ENCODE peak calls at places on chromosomes 12 and 14, in four cellular contexts. One of them, this sample, is unnamed.

GRCh38 chr14:92653162-92653651 is 95.2 kb downstream of the LGMN start:
- DNase-seq in psoas muscle: no peak
- DNase-seq in heart right ventricle: no peak
- DNase-seq in spleen: no peak
- DNase-seq in this sample: no peak

GRCh38 chr12:116015525-116015924 is 262.0 kb downstream of the MED13L start:
- DNase-seq in psoas muscle: no peak
- DNase-seq in heart right ventricle: no peak
- DNase-seq in spleen: no peak
- DNase-seq in this sample: no peak

GRCh38 chr12:54417712-54418440 is 1.2 kb downstream of the ITGA5 start:
- DNase-seq in psoas muscle: no peak
- DNase-seq in heart right ventricle: peak
- DNase-seq in spleen: no peak
- DNase-seq in this sample: no peak

GRCh38 chr12:12398026-12398859 is 41.4 kb downstream of the BORCS5 start:
- DNase-seq in psoas muscle: peak
- DNase-seq in heart right ventricle: peak
- DNase-seq in spleen: no peak
- DNase-seq in this sample: peak

GRCh38 chr12:22230280-22230794 is 104.2 kb downstream of the ST8SIA1 start:
- DNase-seq in psoas muscle: no peak
- DNase-seq in heart right ventricle: no peak
- DNase-seq in spleen: no peak
- DNase-seq in this sample: no peak

GRCh38 chr14:61103541-61104339 is 122.7 kb downstream of the SLC38A6 start:
- DNase-seq in psoas muscle: peak
- DNase-seq in heart right ventricle: no peak
- DNase-seq in spleen: no peak
- DNase-seq in this sample: no peak

GRCh38 chr12:111596985-111597730 is 2.0 kb downstream of the ATXN2 start:
- DNase-seq in psoas muscle: peak
- DNase-seq in heart right ventricle: peak
- DNase-seq in spleen: peak
- DNase-seq in this sample: peak

GRCh38 chr12:26748741-26749431 is 84.1 kb downstream of the ITPR2 start:
- DNase-seq in psoas muscle: no peak
- DNase-seq in heart right ventricle: no peak
- DNase-seq in spleen: no peak
- DNase-seq in this sample: no peak

GRCh38 chr14:64541261-64541970 is 875 bp downstream of the HSPA2 start:
- DNase-seq in psoas muscle: no peak
- DNase-seq in heart right ventricle: no peak
- DNase-seq in spleen: peak
- DNase-seq in this sample: no peak

GRCh38 chr12:2608608-2608945 is 186.2 kb upstream of the FKBP4 start:
- DNase-seq in psoas muscle: no peak
- DNase-seq in heart right ventricle: no peak
- DNase-seq in spleen: no peak
- DNase-seq in this sample: no peak

GRCh38 chr12:52518574-52519469 is 1.4 kb downstream of the KRT5 start:
- DNase-seq in psoas muscle: no peak
- DNase-seq in heart right ventricle: no peak
- DNase-seq in spleen: no peak
- DNase-seq in this sample: peak

GRCh38 chr12:130965214-130965613 is 11.5 kb downstream of the ADGRD1 start:
- DNase-seq in psoas muscle: no peak
- DNase-seq in heart right ventricle: no peak
- DNase-seq in spleen: no peak
- DNase-seq in this sample: no peak

GRCh38 chr14:103434868-103435442 is 49.7 kb downstream of the MARK3 start:
- DNase-seq in psoas muscle: no peak
- DNase-seq in heart right ventricle: no peak
- DNase-seq in spleen: no peak
- DNase-seq in this sample: no peak

GRCh38 chr14:103436533-103436932 is 51.3 kb downstream of the MARK3 start:
- DNase-seq in psoas muscle: no peak
- DNase-seq in heart right ventricle: no peak
- DNase-seq in spleen: no peak
- DNase-seq in this sample: no peak

GRCh38 chr14:103428732-103429556 is 43.7 kb downstream of the MARK3 start:
- DNase-seq in psoas muscle: no peak
- DNase-seq in heart right ventricle: no peak
- DNase-seq in spleen: no peak
- DNase-seq in this sample: no peak

GRCh38 chr14:103432627-103433026 is 47.4 kb downstream of the MARK3 start:
- DNase-seq in psoas muscle: no peak
- DNase-seq in heart right ventricle: no peak
- DNase-seq in spleen: no peak
- DNase-seq in this sample: no peak

GRCh38 chr14:103433902-103434563 is 48.8 kb downstream of the MARK3 start:
- DNase-seq in psoas muscle: no peak
- DNase-seq in heart right ventricle: no peak
- DNase-seq in spleen: no peak
- DNase-seq in this sample: no peak
- H3K27ac ChIP-seq in psoas muscle: peak
- H3K27ac ChIP-seq in heart right ventricle: no peak
- H3K27ac ChIP-seq in spleen: no peak
- H3K27ac ChIP-seq in this sample: no peak

GRCh38 chr14:71481215-71481614 is 451.0 kb upstream of the RGS6 start:
- DNase-seq in psoas muscle: no peak
- DNase-seq in heart right ventricle: no peak
- DNase-seq in spleen: no peak
- DNase-seq in this sample: no peak
- TF ChIP-seq CTCF in psoas muscle: no peak
- TF ChIP-seq CTCF in heart right ventricle: no peak
- TF ChIP-seq CTCF in spleen: no peak
- TF ChIP-seq CTCF in this sample: no peak

DNA sequence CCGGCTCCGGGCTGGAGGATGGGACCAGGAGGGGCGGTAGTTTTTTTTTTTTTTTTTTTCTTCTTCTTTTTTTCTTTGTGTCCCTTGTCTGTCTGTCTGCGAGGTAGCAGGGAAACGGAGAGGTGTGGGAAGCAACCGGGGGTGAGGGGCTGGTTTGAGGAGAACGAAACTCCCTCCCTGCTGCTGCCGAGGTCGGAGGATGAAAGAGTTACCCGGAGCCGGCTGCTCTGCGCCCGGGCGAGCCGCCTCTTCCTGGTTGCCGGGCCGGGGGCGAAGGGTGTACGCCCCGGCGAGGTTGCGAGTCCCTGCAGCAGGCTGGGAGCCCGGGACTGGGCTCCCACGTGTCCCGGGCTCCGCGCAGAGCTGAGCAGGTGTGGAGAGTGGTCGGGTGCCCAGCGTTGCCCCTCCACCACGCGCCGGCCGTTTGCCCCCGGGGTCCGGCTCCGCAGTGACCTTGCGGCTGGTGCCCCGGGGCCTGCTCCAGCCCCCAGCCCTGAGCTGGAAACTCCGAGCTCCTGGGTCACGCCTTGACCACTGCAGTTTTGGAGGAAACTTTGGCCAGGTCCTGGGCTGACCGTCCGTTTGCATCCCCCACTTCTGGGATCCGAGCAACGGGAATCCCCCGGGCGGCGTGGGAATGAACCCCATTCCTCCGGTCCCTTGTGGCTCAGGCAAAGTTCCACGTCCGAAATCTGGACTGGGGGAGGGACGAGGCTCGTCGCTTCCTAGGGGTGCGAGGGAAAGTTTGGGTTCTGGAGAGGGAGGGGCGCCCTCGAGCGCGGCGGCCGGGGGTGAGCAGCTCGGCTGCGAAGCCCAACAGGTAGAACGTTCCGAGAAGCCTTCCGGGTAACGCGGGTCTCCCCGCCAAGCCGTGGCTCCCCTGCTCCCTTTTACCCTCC is 1.2 kb downstream of the CHST11 start:
- DNase-seq in psoas muscle: peak
- DNase-seq in heart right ventricle: peak
- DNase-seq in spleen: peak
- DNase-seq in this sample: no peak
- H3K27ac ChIP-seq in psoas muscle: peak
- H3K27ac ChIP-seq in heart right ventricle: peak
- H3K27ac ChIP-seq in spleen: peak
- H3K27ac ChIP-seq in this sample: peak

DNA sequence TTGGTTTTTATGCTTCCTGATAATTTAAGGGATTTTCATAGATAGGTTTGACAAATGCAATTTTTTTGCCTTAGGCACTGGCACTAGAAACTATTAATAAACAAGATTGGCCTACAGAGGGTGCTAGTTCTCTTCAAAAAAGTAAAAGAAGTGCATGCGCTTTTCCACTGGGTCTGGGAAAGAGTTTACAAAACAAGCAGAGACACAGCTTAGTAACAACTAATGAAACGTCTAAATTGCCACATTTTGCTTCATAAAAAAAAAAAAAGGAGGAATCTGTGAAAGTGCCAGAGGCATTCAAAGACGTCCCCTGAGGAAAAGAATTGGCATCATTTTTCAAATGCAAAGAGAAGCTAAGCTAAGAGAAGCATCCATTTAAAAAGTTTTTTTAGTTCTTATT is 58.3 kb upstream of the EEA1 start:
- DNase-seq in psoas muscle: no peak
- DNase-seq in heart right ventricle: no peak
- DNase-seq in spleen: no peak
- DNase-seq in this sample: no peak
- TF ChIP-seq CTCF in psoas muscle: peak
- TF ChIP-seq CTCF in heart right ventricle: peak
- TF ChIP-seq CTCF in spleen: peak
- TF ChIP-seq CTCF in this sample: peak

DNA sequence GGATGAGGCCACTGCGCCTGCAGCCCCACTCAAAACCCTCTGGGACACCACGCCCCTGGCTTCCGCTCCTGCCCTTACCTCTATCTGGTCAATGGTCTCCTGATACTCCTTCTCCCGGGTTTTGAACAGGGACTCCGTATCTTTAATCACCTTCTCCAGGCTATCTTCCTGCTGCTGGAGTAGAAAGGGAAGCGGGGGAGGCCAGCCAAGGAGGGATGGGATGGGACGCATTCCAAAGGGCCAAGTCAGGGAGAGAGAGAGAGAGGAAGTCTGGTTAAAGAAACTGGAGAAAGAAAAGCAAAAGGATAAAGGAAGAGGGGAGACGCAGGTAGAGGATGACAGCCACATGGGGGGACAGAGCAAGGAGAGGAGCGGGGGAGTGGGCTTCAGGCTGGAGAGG is 7.9 kb downstream of the IFFO1 start:
- DNase-seq in psoas muscle: peak
- DNase-seq in heart right ventricle: peak
- DNase-seq in spleen: no peak
- DNase-seq in this sample: peak
- H3K27ac ChIP-seq in psoas muscle: peak
- H3K27ac ChIP-seq in heart right ventricle: no peak
- H3K27ac ChIP-seq in spleen: peak
- H3K27ac ChIP-seq in this sample: peak

GRCh38 chr12:76552343-76552938 is 7.1 kb downstream of the OSBPL8 start:
- DNase-seq in psoas muscle: no peak
- DNase-seq in heart right ventricle: no peak
- DNase-seq in spleen: no peak
- DNase-seq in this sample: no peak

GRCh38 chr12:76554411-76555225 is 5.0 kb downstream of the OSBPL8 start:
- DNase-seq in psoas muscle: no peak
- DNase-seq in heart right ventricle: no peak
- DNase-seq in spleen: no peak
- DNase-seq in this sample: no peak

GRCh38 chr12:76555797-76556196 is 3.8 kb downstream of the OSBPL8 start:
- DNase-seq in psoas muscle: no peak
- DNase-seq in heart right ventricle: no peak
- DNase-seq in spleen: no peak
- DNase-seq in this sample: no peak

GRCh38 chr12:76556373-76556772 is 3.2 kb downstream of the OSBPL8 start:
- DNase-seq in psoas muscle: no peak
- DNase-seq in heart right ventricle: no peak
- DNase-seq in spleen: no peak
- DNase-seq in this sample: no peak

GRCh38 chr12:76555226-76555767 is 4.3 kb downstream of the OSBPL8 start:
- DNase-seq in psoas muscle: no peak
- DNase-seq in heart right ventricle: no peak
- DNase-seq in spleen: no peak
- DNase-seq in this sample: no peak
- TF ChIP-seq CTCF in psoas muscle: no peak
- TF ChIP-seq CTCF in heart right ventricle: no peak
- TF ChIP-seq CTCF in spleen: no peak
- TF ChIP-seq CTCF in this sample: no peak

GRCh38 chr12:57739914-57740538 is 1.5 kb upstream of the AGAP2 start:
- DNase-seq in psoas muscle: no peak
- DNase-seq in heart right ventricle: no peak
- DNase-seq in spleen: peak
- DNase-seq in this sample: no peak

GRCh38 chr12:57739387-57739786 is 845 bp upstream of the AGAP2 start:
- DNase-seq in psoas muscle: no peak
- DNase-seq in heart right ventricle: no peak
- DNase-seq in spleen: peak
- DNase-seq in this sample: no peak

GRCh38 chr12:57737467-57738141 is 938 bp downstream of the AGAP2 start:
- DNase-seq in psoas muscle: no peak
- DNase-seq in heart right ventricle: no peak
- DNase-seq in spleen: peak
- DNase-seq in this sample: no peak

GRCh38 chr12:57738142-57738474 is 434 bp downstream of the AGAP2 start:
- DNase-seq in psoas muscle: no peak
- DNase-seq in heart right ventricle: no peak
- DNase-seq in spleen: no peak
- DNase-seq in this sample: no peak

DNA sequence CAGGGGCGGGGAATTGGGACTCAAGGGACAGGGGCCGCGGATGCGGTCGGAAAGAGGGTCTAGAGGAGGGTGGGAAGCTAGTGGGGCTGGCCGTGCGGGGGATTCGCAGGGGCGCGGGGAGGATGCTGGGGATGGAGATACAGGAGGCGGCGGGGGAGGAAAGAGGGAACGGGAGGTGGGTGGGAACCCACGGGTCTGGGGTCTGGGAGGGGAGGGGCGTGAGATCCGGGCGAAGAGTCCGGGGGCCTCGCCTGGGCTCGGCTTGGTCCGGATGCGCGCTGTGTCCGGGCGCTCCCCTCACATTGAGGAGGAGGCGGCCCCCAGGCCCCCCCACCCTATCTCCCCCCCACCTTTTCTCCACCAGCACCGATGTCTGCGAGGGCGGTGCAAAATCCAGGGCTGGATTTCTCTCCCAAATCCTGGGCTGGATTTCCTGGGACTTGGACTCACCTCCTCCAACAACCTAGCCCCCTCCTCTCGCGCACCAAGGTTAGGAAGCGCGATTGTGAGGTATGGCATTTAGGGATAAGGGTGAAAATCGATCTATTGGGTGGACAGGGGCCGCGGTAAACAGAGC is at the start of gene AGAP2:
- DNase-seq in psoas muscle: no peak
- DNase-seq in heart right ventricle: no peak
- DNase-seq in spleen: peak
- DNase-seq in this sample: no peak
- H3K27ac ChIP-seq in psoas muscle: no peak
- H3K27ac ChIP-seq in heart right ventricle: peak
- H3K27ac ChIP-seq in spleen: no peak
- H3K27ac ChIP-seq in this sample: no peak

GRCh38 chr14:106442857-106443256 is 916.5 kb downstream of the TMEM121 start:
- DNase-seq in psoas muscle: no peak
- DNase-seq in heart right ventricle: no peak
- DNase-seq in spleen: no peak
- DNase-seq in this sample: no peak
- TF ChIP-seq CTCF in psoas muscle: no peak
- TF ChIP-seq CTCF in heart right ventricle: peak
- TF ChIP-seq CTCF in spleen: peak
- TF ChIP-seq CTCF in this sample: no peak

This sample was measured in coronary artery.